ENCODE peak calls at places on chromosome 1, in six cellular contexts. One of them, this sample, is unnamed.

GRCh38 chr1:26089125-26089524 is 21.7 kb upstream of the TRIM63 start:
- DNase-seq in AG10803: no peak
- DNase-seq in NCI-H1694: no peak
- DNase-seq in HT-29: no peak
- DNase-seq in psoas muscle: no peak
- DNase-seq in B cell: no peak
- DNase-seq in this sample: no peak

GRCh38 chr1:159972443-159973205 is 18.6 kb upstream of the SLAMF9 start:
- DNase-seq in AG10803: no peak
- DNase-seq in NCI-H1694: no peak
- DNase-seq in HT-29: no peak
- DNase-seq in psoas muscle: no peak
- DNase-seq in B cell: no peak
- DNase-seq in this sample: no peak

GRCh38 chr1:12380316-12381249 is 150.8 kb downstream of the VPS13D start:
- DNase-seq in AG10803: peak
- DNase-seq in NCI-H1694: no peak
- DNase-seq in HT-29: peak
- DNase-seq in psoas muscle: no peak
- DNase-seq in B cell: no peak
- DNase-seq in this sample: no peak

GRCh38 chr1:201481761-201482493 is 12.9 kb upstream of the PHLDA3 start:
- DNase-seq in AG10803: peak
- DNase-seq in NCI-H1694: peak
- DNase-seq in HT-29: peak
- DNase-seq in psoas muscle: peak
- DNase-seq in B cell: peak
- DNase-seq in this sample: peak

GRCh38 chr1:19981507-19982312 is 2.3 kb upstream of the PLA2G2A start:
- DNase-seq in AG10803: no peak
- DNase-seq in NCI-H1694: no peak
- DNase-seq in HT-29: peak
- DNase-seq in psoas muscle: no peak
- DNase-seq in B cell: no peak
- DNase-seq in this sample: no peak

GRCh38 chr1:51788938-51789337 is 89.6 kb downstream of the NRDC start:
- DNase-seq in AG10803: no peak
- DNase-seq in NCI-H1694: no peak
- DNase-seq in HT-29: no peak
- DNase-seq in psoas muscle: no peak
- DNase-seq in B cell: no peak
- DNase-seq in this sample: no peak

GRCh38 chr1:193457676-193458075 is 271.3 kb upstream of the B3GALT2 start:
- DNase-seq in AG10803: no peak
- DNase-seq in NCI-H1694: no peak
- DNase-seq in HT-29: no peak
- DNase-seq in psoas muscle: no peak
- DNase-seq in B cell: no peak
- DNase-seq in this sample: no peak

GRCh38 chr1:19955529-19956170 is 23.8 kb downstream of the PLA2G2A start:
- DNase-seq in AG10803: no peak
- DNase-seq in NCI-H1694: no peak
- DNase-seq in HT-29: no peak
- DNase-seq in psoas muscle: no peak
- DNase-seq in B cell: no peak
- DNase-seq in this sample: no peak

GRCh38 chr1:33143698-33144097 is 38.1 kb downstream of the TRIM62 start:
- DNase-seq in AG10803: peak
- DNase-seq in NCI-H1694: no peak
- DNase-seq in HT-29: no peak
- DNase-seq in psoas muscle: no peak
- DNase-seq in B cell: no peak
- DNase-seq in this sample: no peak

GRCh38 chr1:75632350-75632949 is 21.5 kb upstream of the SLC44A5 start:
- DNase-seq in AG10803: peak
- DNase-seq in NCI-H1694: peak
- DNase-seq in HT-29: peak
- DNase-seq in psoas muscle: no peak
- DNase-seq in B cell: peak
- DNase-seq in this sample: no peak

GRCh38 chr1:205918955-205919746 is 24.1 kb downstream of the SLC26A9 start:
- DNase-seq in AG10803: peak
- DNase-seq in NCI-H1694: peak
- DNase-seq in HT-29: peak
- DNase-seq in psoas muscle: peak
- DNase-seq in B cell: peak
- DNase-seq in this sample: no peak

GRCh38 chr1:55010887-55011217 is 12.1 kb downstream of the BSND start:
- DNase-seq in AG10803: no peak
- DNase-seq in NCI-H1694: no peak
- DNase-seq in HT-29: no peak
- DNase-seq in psoas muscle: no peak
- DNase-seq in B cell: no peak
- DNase-seq in this sample: no peak

GRCh38 chr1:37090671-37091070 is 56.4 kb upstream of the GRIK3 start:
- DNase-seq in AG10803: no peak
- DNase-seq in NCI-H1694: no peak
- DNase-seq in HT-29: no peak
- DNase-seq in psoas muscle: no peak
- DNase-seq in B cell: no peak
- DNase-seq in this sample: no peak

GRCh38 chr1:116498789-116499628 is 71.8 kb downstream of the CD58 start:
- DNase-seq in AG10803: peak
- DNase-seq in NCI-H1694: peak
- DNase-seq in HT-29: peak
- DNase-seq in psoas muscle: no peak
- DNase-seq in B cell: no peak
- DNase-seq in this sample: no peak

GRCh38 chr1:212586429-212587303 is 21.9 kb upstream of the ATF3 start:
- DNase-seq in AG10803: no peak
- DNase-seq in NCI-H1694: no peak
- DNase-seq in HT-29: no peak
- DNase-seq in psoas muscle: no peak
- DNase-seq in B cell: no peak
- DNase-seq in this sample: no peak

GRCh38 chr1:7606096-7606495 is 165.0 kb upstream of the VAMP3 start:
- DNase-seq in AG10803: no peak
- DNase-seq in NCI-H1694: no peak
- DNase-seq in HT-29: no peak
- DNase-seq in psoas muscle: no peak
- DNase-seq in B cell: no peak
- DNase-seq in this sample: no peak